ENCODE peak calls at places on chromosome 21, in eight cellular contexts. K is uterus, V is body of pancreas, J is cardiac muscle cell, N is tibial artery, X is right lobe of liver, G is A673, H is upper lobe of left lung. R is an unnamed sample.

GRCh38 chr21:21807598-21807903 is 809.3 kb downstream of the NCAM2 start:
- DNase-seq in K (no peak), V (no peak), J (no peak), N (no peak), X (no peak), G (no peak), H (no peak), R (no peak)

GRCh38 chr21:15222711-15223110 is 157.9 kb upstream of the NRIP1 start:
- DNase-seq in K (no peak), V (no peak), J (no peak), N (no peak), X (no peak), G (no peak), H (no peak), R (no peak)

GRCh38 chr21:38244885-38245869 is 11.6 kb upstream of the KCNJ15 start:
- DNase-seq in K (no peak), V (no peak), J (no peak), N (no peak), X (no peak), G (no peak), H (no peak), R (peak; percentile 91)

GRCh38 chr21:24220466-24220865 is 1386.8 kb downstream of the MRPL39 start:
- DNase-seq in K (no peak), V (no peak), J (peak; percentile 3), N (no peak), X (no peak), G (no peak), H (no peak), R (no peak)

GRCh38 chr21:35202431-35202830 is 153.3 kb upstream of the RUNX1 start:
- DNase-seq in K (no peak), V (no peak), J (no peak), N (no peak), X (no peak), G (no peak), H (no peak), R (peak; percentile 46)

GRCh38 chr21:15764878-15765277 is 35.1 kb downstream of the USP25 start:
- DNase-seq in K (no peak), V (no peak), J (no peak), N (no peak), X (no peak), G (no peak), H (no peak), R (no peak)

GRCh38 chr21:34372321-34372720 is 3.0 kb upstream of the SMIM11 start:
- DNase-seq in K (no peak), V (no peak), J (no peak), N (no peak), X (no peak), G (no peak), H (no peak), R (no peak)

GRCh38 chr21:35352066-35352770 is 303.1 kb upstream of the RUNX1 start:
- DNase-seq in K (no peak), V (no peak), J (no peak), N (no peak), X (no peak), G (no peak), H (no peak), R (no peak)

GRCh38 chr21:39763282-39763970 is 18.4 kb downstream of the IGSF5 start:
- DNase-seq in K (no peak), V (no peak), J (no peak), N (no peak), X (no peak), G (no peak), H (no peak), R (no peak)

GRCh38 chr21:25421327-25422028 is 185.8 kb downstream of the MRPL39 start:
- DNase-seq in K (no peak), V (peak; percentile 35), J (peak; percentile 67), N (peak; percentile 29), X (no peak), G (peak; percentile 70), H (no peak), R (no peak)

GRCh38 chr21:14562959-14563358 is 16.8 kb upstream of the SAMSN1 start:
- DNase-seq in K (no peak), V (no peak), J (no peak), N (no peak), X (no peak), G (no peak), H (no peak), R (no peak)

GRCh38 chr21:14306143-14306907 is 76.6 kb downstream of the HSPA13 start:
- DNase-seq in K (no peak), V (no peak), J (no peak), N (no peak), X (no peak), G (peak; percentile 52), H (no peak), R (no peak)

GRCh38 chr21:25220169-25220568 is 387.1 kb downstream of the MRPL39 start:
- DNase-seq in K (no peak), V (no peak), J (no peak), N (no peak), X (no peak), G (no peak), H (no peak), R (no peak)

GRCh38 chr21:20276954-20277353 is 721.3 kb upstream of the NCAM2 start:
- DNase-seq in K (no peak), V (no peak), J (no peak), N (no peak), X (no peak), G (no peak), H (no peak), R (no peak)

GRCh38 chr21:33794586-33794985 is 121.0 kb downstream of the ATP5PO start:
- DNase-seq in K (no peak), V (no peak), J (no peak), N (no peak), X (no peak), G (no peak), H (no peak), R (no peak)

GRCh38 chr21:40685121-40685630 is 161.8 kb downstream of the DSCAM start:
- DNase-seq in K (no peak), V (no peak), J (peak; percentile 42), N (no peak), X (no peak), G (no peak), H (no peak), R (no peak)

GRCh38 chr21:46517361-46517760 is 58.7 kb downstream of the DIP2A start:
- DNase-seq in K (no peak), V (peak; percentile 61), J (no peak), N (no peak), X (peak; percentile 85), G (no peak), H (no peak), R (no peak)

GRCh38 chr21:46483300-46484295 is 24.9 kb downstream of the DIP2A start:
- DNase-seq in K (no peak), V (peak; percentile 21), J (peak; percentile 26), N (no peak), X (no peak), G (peak; percentile 9), H (no peak), R (no peak)

GRCh38 chr21:14545906-14546480 is at the start of gene SAMSN1:
- DNase-seq in K (no peak), V (peak; percentile 13), J (no peak), N (no peak), X (peak; percentile 28), G (no peak), H (no peak), R (no peak)

GRCh38 chr21:34835526-34835925 is 166.7 kb downstream of the CLIC6 start:
- DNase-seq in K (peak; percentile 57), V (peak; percentile 25), J (no peak), N (peak; percentile 75), X (no peak), G (peak; percentile 28), H (no peak), R (peak; percentile 26)

GRCh38 chr21:34670220-34670961 is 1.6 kb downstream of the CLIC6 start:
- DNase-seq in K (no peak), V (no peak), J (peak; percentile 4), N (peak; percentile 33), X (no peak), G (no peak), H (peak; percentile 87), R (no peak)

GRCh38 chr21:25903599-25903998 is 168.8 kb downstream of the GABPA start:
- DNase-seq in K (no peak), V (no peak), J (no peak), N (no peak), X (no peak), G (peak; percentile 77), H (no peak), R (no peak)

GRCh38 chr21:15004721-15005370 is 60.0 kb downstream of the NRIP1 start:
- DNase-seq in K (no peak), V (no peak), J (no peak), N (no peak), X (no peak), G (no peak), H (no peak), R (no peak)

GRCh38 chr21:41951876-41952567 is 1.8 kb downstream of the C2CD2 start:
- DNase-seq in K (no peak), V (no peak), J (no peak), N (no peak), X (no peak), G (no peak), H (no peak), R (no peak)
- H3K4me3 ChIP-seq in K (peak overlapping the region; percentile 72), V (no peak overlapping the region), J (no peak overlapping the region), N (peak overlapping the region; percentile 94), X (peak overlapping the region; percentile 68), G (no peak overlapping the region), H (peak overlapping the region; percentile 83), R (no peak overlapping the region)

DNA sequence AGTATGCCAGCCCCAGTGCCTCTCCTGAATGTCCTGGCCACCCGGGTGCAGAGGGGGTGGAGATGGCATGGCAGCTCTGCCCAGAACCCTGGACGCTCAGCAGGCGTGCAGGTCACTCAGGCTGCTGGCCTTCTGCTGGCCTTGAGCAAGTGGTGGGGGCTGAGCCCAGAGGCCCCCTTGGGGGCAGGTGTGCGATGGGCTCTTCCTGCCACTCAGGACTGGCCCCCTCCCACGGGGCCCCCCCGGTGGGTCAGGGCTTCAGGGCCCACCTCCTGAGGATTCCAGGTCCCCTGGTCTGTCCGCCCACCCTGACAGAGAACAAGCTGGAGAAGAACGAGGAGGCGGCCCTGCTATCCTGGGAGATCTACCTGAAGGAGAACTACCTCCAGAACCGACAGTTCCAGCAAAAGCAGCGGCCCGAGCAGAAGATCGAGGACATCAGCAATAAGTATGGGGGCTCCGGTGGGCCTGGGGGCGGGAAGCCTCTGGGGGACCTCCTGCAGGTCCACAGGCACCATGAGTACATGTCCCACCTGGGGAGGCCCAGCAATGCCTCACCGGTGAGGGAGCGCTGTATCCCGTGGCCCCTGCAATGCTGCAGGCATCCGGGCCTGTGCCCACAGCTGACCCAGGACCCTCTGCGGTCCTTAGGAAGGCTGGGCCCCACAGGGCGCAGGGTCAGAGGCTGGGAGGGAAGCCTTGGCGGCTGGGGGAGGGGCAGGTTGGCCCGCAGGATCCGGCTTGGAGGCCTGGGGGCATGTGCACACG is 37.0 kb upstream of the LRRC3 start:
- DNase-seq in K (no peak), V (no peak), J (no peak), N (peak; percentile 10), X (peak; percentile 13), G (no peak), H (peak; percentile 66), R (no peak)
- TF ChIP-seq CTCF in K (no peak), V (no peak), J (no peak), N (no peak), X (no peak), G (no peak), H (no peak), R (no peak)

GRCh38 chr21:44344541-44345183 is 5.5 kb upstream of the CFAP410 start:
- DNase-seq in K (no peak), V (no peak), J (no peak), N (no peak), X (no peak), G (no peak), H (peak; percentile 65), R (no peak)
- H3K36me3 ChIP-seq in K (no peaks in the 10 kb centered on the region), V (no peaks in the 10 kb centered on the region), J (no peaks in the 10 kb centered on the region), N (no peaks in the 10 kb centered on the region), X (no peaks in the 10 kb centered on the region), G (no peaks in the 10 kb centered on the region), H (no peaks in the 10 kb centered on the region), R (no peaks in the 10 kb centered on the region)

GRCh38 chr21:36698160-36699025 is 522 bp upstream of the SIM2 start:
- DNase-seq in K (no peak), V (no peak), J (peak; percentile 46), N (no peak), X (no peak), G (no peak), H (peak; percentile 81), R (no peak)
- H3K4me3 ChIP-seq in K (peak overlapping the region; percentile 23), V (no peak overlapping the region), J (peak overlapping the region; percentile 37), N (peak overlapping the region; percentile 36), X (peak overlapping the region; percentile 40), G (peak overlapping the region; percentile 97), H (peak overlapping the region; percentile 41), R (no peak overlapping the region)